ENCODE peak calls at places on chromosomes 6 and 20, in nine cellular contexts. Y is stomach, N is tibial artery, U is Peyer's patch, B is prostate gland, P is ascending aorta, W is hepatocyte, R is heart left ventricle, S is tibial nerve. D is an unnamed sample.

GRCh38 chr20:57076202-57076651 is 190.2 kb downstream of the BMP7 start:
- DNase-seq in B (no peak), W (peak; percentile 42), N (peak; percentile 33), Y (no peak), P (no peak), S (no peak), R (no peak), U (no peak), D (no peak)

GRCh38 chr20:38418509-38419204 is 16.5 kb downstream of the SNHG17 start:
- DNase-seq in R (peak; percentile 50), P (no peak), S (no peak), N (no peak), W (no peak), B (no peak), Y (peak; percentile 35), U (no peak), D (peak; percentile 21)

GRCh38 chr6:41641352-41641925 is 3.2 kb downstream of the MDFI start:
- DNase-seq in N (no peak), W (no peak), P (no peak), Y (no peak), B (no peak), U (no peak), S (no peak), R (no peak), D (no peak)

GRCh38 chr6:113172531-113172966 is 684.6 kb upstream of the MARCKS start:
- DNase-seq in U (no peak), S (no peak), Y (no peak), R (peak; percentile 59), B (no peak), W (no peak), N (no peak), P (no peak), D (peak; percentile 66)

GRCh38 chr6:120608826-120609225 is 725.5 kb downstream of the TBC1D32 start:
- DNase-seq in B (no peak), R (no peak), W (no peak), S (no peak), P (no peak), U (no peak), Y (no peak), N (no peak), D (no peak)

GRCh38 chr6:25726122-25726911 is 28.2 kb upstream of the SLC17A4 start:
- DNase-seq in Y (no peak), P (no peak), S (no peak), R (no peak), U (no peak), B (no peak), N (no peak), W (no peak), D (no peak)

GRCh38 chr6:115468272-115469005 is 592.3 kb downstream of the FRK start:
- DNase-seq in N (no peak), B (no peak), Y (no peak), W (no peak), R (no peak), S (no peak), U (no peak), P (no peak), D (no peak)

GRCh38 chr6:49666480-49666879 is 29.8 kb upstream of the RHAG start:
- DNase-seq in N (no peak), P (no peak), S (no peak), Y (no peak), W (no peak), R (no peak), U (no peak), B (no peak), D (no peak)

GRCh38 chr6:170130201-170130621 is 160.7 kb downstream of the DLL1 start:
- DNase-seq in B (no peak), Y (no peak), U (peak; percentile 40), W (no peak), P (peak; percentile 60), N (peak; percentile 62), S (no peak), R (no peak), D (no peak)

GRCh38 chr6:148757944-148758343 is 11.1 kb downstream of the UST start:
- DNase-seq in N (no peak), S (no peak), R (no peak), B (no peak), Y (no peak), U (no peak), P (no peak), W (no peak), D (no peak)

GRCh38 chr6:149028767-149029405 is 282.1 kb downstream of the UST start:
- DNase-seq in B (peak; percentile 80), W (peak; percentile 92), U (peak; percentile 77), P (no peak), Y (peak; percentile 58), R (peak; percentile 80), S (no peak), N (no peak), D (peak; percentile 79)

GRCh38 chr6:44036196-44036595 is 91.1 kb downstream of the MRPL14 start:
- DNase-seq in R (no peak), B (no peak), U (no peak), N (peak; percentile 41), W (no peak), Y (no peak), S (no peak), P (no peak), D (no peak)

GRCh38 chr20:47681977-47682812 is 103.1 kb downstream of the SULF2 start:
- DNase-seq in P (no peak), Y (no peak), B (no peak), U (no peak), S (no peak), N (no peak), W (peak; percentile 29), R (peak; percentile 82), D (peak; percentile 21)

GRCh38 chr20:46021361-46022359 is 7.4 kb upstream of the SLC12A5 start:
- DNase-seq in N (no peak), R (no peak), Y (peak; percentile 39), B (no peak), P (peak; percentile 63), U (peak; percentile 63), W (peak; percentile 59), S (no peak), D (peak; percentile 40)

GRCh38 chr6:118931436-118931835 is 3.5 kb downstream of the MCM9 start:
- DNase-seq in W (no peak), S (no peak), N (no peak), P (no peak), Y (no peak), B (no peak), U (no peak), R (no peak), D (no peak)

GRCh38 chr6:109894181-109894580 is 83.9 kb upstream of the GPR6 start:
- DNase-seq in R (no peak), Y (no peak), W (no peak), N (no peak), S (no peak), U (no peak), B (no peak), P (no peak), D (no peak)

GRCh38 chr20:2873747-2874041 is 413 bp downstream of the PTPRA start:
- DNase-seq in R (peak; percentile 70), Y (peak; percentile 51), B (peak; percentile 25), U (peak; percentile 79), N (peak; percentile 71), W (peak; percentile 68), P (no peak), S (no peak), D (peak; percentile 44)

GRCh38 chr6:47520282-47520681 is 42.7 kb downstream of the CD2AP start:
- DNase-seq in B (no peak), R (no peak), U (peak; percentile 76), W (peak; percentile 43), S (no peak), Y (no peak), P (no peak), N (no peak), D (no peak)

GRCh38 chr6:17935188-17936149 is 52.0 kb downstream of the KIF13A start:
- DNase-seq in S (no peak), B (no peak), R (no peak), N (no peak), Y (no peak), P (no peak), U (no peak), W (no peak), D (no peak)
- H3K4me1 ChIP-seq in S (no peaks in the 10 kb centered on the region), B (peaks cover 6% of the 10 kb centered on the region), R (peaks cover 65% of the 10 kb centered on the region), N (peaks cover 11% of the 10 kb centered on the region), Y (peaks cover 26% of the 10 kb centered on the region), P (peaks cover under 1% of the 10 kb centered on the region), U (peaks cover 2% of the 10 kb centered on the region), W (peaks cover 38% of the 10 kb centered on the region), D (peaks cover 48% of the 10 kb centered on the region)

GRCh38 chr6:143295904-143296303 is 154.6 kb downstream of the ADAT2 start:
- DNase-seq in B (no peak), U (no peak), R (no peak), N (no peak), S (no peak), W (no peak), Y (no peak), P (no peak), D (no peak)
- H3K4me1 ChIP-seq in B (no peaks in the 10 kb centered on the region), U (no peaks in the 10 kb centered on the region), R (no peaks in the 10 kb centered on the region), N (no peaks in the 10 kb centered on the region), S (no peaks in the 10 kb centered on the region), W (no peaks in the 10 kb centered on the region), Y (no peaks in the 10 kb centered on the region), P (no peaks in the 10 kb centered on the region), D (no peaks in the 10 kb centered on the region)

GRCh38 chr6:125041740-125042459 is 79.7 kb downstream of the RNF217 start:
- DNase-seq in P (no peak), N (no peak), S (no peak), R (no peak), Y (no peak), B (no peak), W (no peak), U (no peak), D (no peak)
- H3K4me1 ChIP-seq in P (no peaks in the 10 kb centered on the region), N (no peaks in the 10 kb centered on the region), S (no peaks in the 10 kb centered on the region), R (peaks cover 5% of the 10 kb centered on the region), Y (no peaks in the 10 kb centered on the region), B (no peaks in the 10 kb centered on the region), W (no peaks in the 10 kb centered on the region), U (no peaks in the 10 kb centered on the region), D (no peaks in the 10 kb centered on the region)

DNA sequence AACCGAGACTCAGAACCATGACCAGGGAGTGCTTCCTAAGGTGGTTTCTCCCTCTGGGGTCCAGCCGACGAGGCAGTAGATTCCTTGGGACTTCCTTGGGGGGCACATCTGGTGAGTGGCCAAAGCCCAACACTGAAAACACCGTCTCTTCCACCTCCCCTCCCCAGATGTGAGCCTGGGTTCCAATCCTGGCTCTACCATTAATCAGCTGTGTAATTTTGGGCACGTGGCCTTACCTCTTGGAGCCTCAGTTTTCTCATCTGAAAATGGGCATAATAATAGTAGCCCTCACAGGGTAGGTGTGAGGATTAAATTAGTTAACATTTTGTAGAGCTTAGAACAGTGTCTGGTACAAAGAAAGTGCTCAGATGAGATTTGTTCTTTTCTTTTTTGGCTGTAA is 5.5 kb downstream of the FAM110A start:
- DNase-seq in N (no peak), W (no peak), R (no peak), S (no peak), B (no peak), P (no peak), Y (no peak), U (no peak), D (no peak)
- H3K4me1 ChIP-seq in N (no peaks in the 10 kb centered on the region), W (peaks cover 4% of the 10 kb centered on the region), R (peaks cover 28% of the 10 kb centered on the region), S (no peaks in the 10 kb centered on the region), B (peaks cover 11% of the 10 kb centered on the region), P (peaks cover 12% of the 10 kb centered on the region), Y (peaks cover 40% of the 10 kb centered on the region), U (peaks cover 44% of the 10 kb centered on the region), D (peaks cover 41% of the 10 kb centered on the region)

GRCh38 chr6:40573221-40573620 is 13.9 kb downstream of the LRFN2 start:
- DNase-seq in R (no peak), U (no peak), Y (no peak), B (no peak), S (no peak), W (no peak), N (no peak), P (no peak), D (no peak)
- H3K4me1 ChIP-seq in R (no peaks in the 10 kb centered on the region), U (no peaks in the 10 kb centered on the region), Y (no peaks in the 10 kb centered on the region), B (no peaks in the 10 kb centered on the region), S (no peaks in the 10 kb centered on the region), W (no peaks in the 10 kb centered on the region), N (no peaks in the 10 kb centered on the region), P (no peaks in the 10 kb centered on the region), D (no peaks in the 10 kb centered on the region)

D was measured in body of pancreas.